ENCODE peak calls at places on chromosome 12, in ten cellular contexts. S, U, X, D, T, A, O, J, G and I are unnamed samples. For H3K9me3, the result is how much of the 10 kb centered on the place peaks cover.

GRCh38 chr12:68871899-68872298 is 61.1 kb downstream of the CPM start:
- DNase-seq in S (no peak), U (no peak), X (peak), D (no peak), T (no peak), A (no peak), O (no peak), J (no peak), G (no peak), I (no peak)

GRCh38 chr12:69701821-69702220 is 2.7 kb upstream of the BEST3 start:
- DNase-seq in S (no peak), U (no peak), X (no peak), D (no peak), T (no peak), A (no peak), O (no peak), J (no peak), G (no peak), I (no peak)

GRCh38 chr12:95802482-95803264 is 12.1 kb upstream of the NTN4 start:
- DNase-seq in S (peak), U (no peak), X (no peak), D (no peak), T (no peak), A (peak), O (no peak), J (no peak), G (no peak), I (no peak)

GRCh38 chr12:24902521-24903304 is 46.2 kb downstream of the BCAT1 start:
- DNase-seq in S (peak), U (no peak), X (peak), D (no peak), T (no peak), A (peak), O (no peak), J (no peak), G (peak), I (no peak)

GRCh38 chr12:14638066-14638465 is 58.3 kb downstream of the GUCY2C start:
- DNase-seq in S (no peak), U (no peak), X (no peak), D (no peak), T (no peak), A (no peak), O (no peak), J (no peak), G (no peak), I (no peak)

GRCh38 chr12:116979109-116979508 is 68.4 kb downstream of the FBXW8 start:
- DNase-seq in S (no peak), U (no peak), X (no peak), D (no peak), T (no peak), A (no peak), O (no peak), J (no peak), G (no peak), I (no peak)

GRCh38 chr12:12008232-12008850 is 62.4 kb upstream of the BCL2L14 start:
- DNase-seq in S (no peak), U (no peak), X (peak), D (no peak), T (peak), A (no peak), O (no peak), J (no peak), G (no peak), I (no peak)

GRCh38 chr12:121798807-121799174 is 5.0 kb upstream of the SETD1B start:
- DNase-seq in S (no peak), U (no peak), X (no peak), D (no peak), T (no peak), A (no peak), O (no peak), J (no peak), G (no peak), I (no peak)

GRCh38 chr12:27524839-27525238 is 833 bp downstream of the PPFIBP1 start:
- DNase-seq in S (peak), U (no peak), X (no peak), D (peak), T (no peak), A (peak), O (no peak), J (no peak), G (no peak), I (no peak)

GRCh38 chr12:89334770-89335169 is 17.5 kb downstream of the DUSP6 start:
- DNase-seq in S (peak), U (no peak), X (no peak), D (no peak), T (no peak), A (no peak), O (no peak), J (no peak), G (no peak), I (no peak)

GRCh38 chr12:102873077-102873476 is 44.0 kb downstream of the PAH start:
- DNase-seq in S (no peak), U (no peak), X (no peak), D (no peak), T (no peak), A (no peak), O (no peak), J (no peak), G (no peak), I (no peak)
- H3K9me3 ChIP-seq in S (under half), U (under half), X (under half), D (under half), T (under half), A (under half), O (under half), J (under half), G (under half), I (under half)

DNA sequence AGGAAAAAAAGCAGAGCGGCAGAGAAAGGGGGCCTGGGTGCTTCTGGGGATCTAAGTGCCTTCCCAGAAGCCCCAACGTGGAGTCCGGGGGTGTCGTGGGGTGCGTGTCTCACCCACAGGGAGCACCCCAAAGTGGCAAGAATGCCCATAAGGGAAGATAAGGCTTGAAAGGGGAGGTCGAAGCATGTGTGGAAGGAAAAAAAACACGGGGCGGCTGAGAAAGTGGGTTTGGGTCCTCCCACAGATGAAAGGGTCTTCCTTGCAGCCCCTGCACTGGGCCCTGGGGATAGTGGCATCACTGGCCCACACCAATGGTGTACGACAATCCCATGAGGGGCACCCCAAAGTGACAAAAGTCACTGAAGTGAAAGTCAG is 275.5 kb downstream of the ALG10 start:
- DNase-seq in S (no peak), U (no peak), X (no peak), D (no peak), T (no peak), A (no peak), O (no peak), J (no peak), G (peak), I (no peak)
- H3K9me3 ChIP-seq in S (under half), U (under half), X (under half), D (under half), T (under half), A (under half), O (under half), J (under half), G (under half), I (under half)

GRCh38 chr12:130571089-130571488 is 145.0 kb downstream of the RIMBP2 start:
- DNase-seq in S (no peak), U (no peak), X (no peak), D (no peak), T (no peak), A (no peak), O (no peak), J (no peak), G (no peak), I (no peak)
- H3K9me3 ChIP-seq in S (under half), U (under half), X (under half), D (under half), T (under half), A (under half), O (under half), J (under half), G (under half), I (under half)

GRCh38 chr12:130444081-130444480 is 106.4 kb downstream of the PIWIL1 start:
- DNase-seq in S (no peak), U (no peak), X (no peak), D (no peak), T (no peak), A (no peak), O (no peak), J (no peak), G (no peak), I (no peak)
- H3K9me3 ChIP-seq in S (under half), U (under half), X (under half), D (under half), T (under half), A (under half), O (under half), J (under half), G (under half), I (under half)